ENCODE peak calls at places on chromosomes 2 and 18, in nine cellular contexts. C, N, L, H, B, G, F, I and Y are unnamed samples.

GRCh38 chr2:231152800-231153557 is 28.1 kb upstream of the HTR2B start:
- DNase-seq in C (no peak), N (no peak), L (no peak), H (no peak), B (no peak), G (no peak), F (no peak), I (no peak), Y (no peak)

GRCh38 chr2:12478151-12479041 is 238.3 kb upstream of the TRIB2 start:
- DNase-seq in C (no peak), N (no peak), L (no peak), H (no peak), B (no peak), G (no peak), F (no peak), I (no peak), Y (no peak)

GRCh38 chr2:174240097-174240496 is 8.2 kb downstream of the OLA1 start:
- DNase-seq in C (no peak), N (no peak), L (no peak), H (no peak), B (no peak), G (no peak), F (no peak), I (no peak), Y (no peak)

GRCh38 chr2:133489146-133489545 is 79.1 kb downstream of the NCKAP5 start:
- DNase-seq in C (no peak), N (no peak), L (no peak), H (no peak), B (no peak), G (no peak), F (no peak), I (no peak), Y (no peak)

GRCh38 chr2:178787934-178788333 is 19.3 kb downstream of the TTN start:
- DNase-seq in C (no peak), N (no peak), L (no peak), H (no peak), B (no peak), G (no peak), F (no peak), I (no peak), Y (no peak)

GRCh38 chr2:234615643-234616356 is 118.9 kb upstream of the ARL4C start:
- DNase-seq in C (no peak), N (no peak), L (no peak), H (no peak), B (no peak), G (no peak), F (no peak), I (no peak), Y (no peak)

GRCh38 chr2:44168684-44169154 is at the start of gene PPM1B:
- DNase-seq in C (no peak), N (no peak), L (peak; percentile 100), H (peak; percentile 100), B (no peak), G (no peak), F (no peak), I (peak; percentile 100), Y (peak; percentile 100)

GRCh38 chr2:128637481-128638155 is 318.9 kb upstream of the HS6ST1 start:
- DNase-seq in C (no peak), N (no peak), L (no peak), H (no peak), B (no peak), G (peak; percentile 22), F (no peak), I (no peak), Y (peak; percentile 6)

GRCh38 chr2:203591642-203592041 is 56.5 kb upstream of the RAPH1 start:
- DNase-seq in C (no peak), N (no peak), L (no peak), H (no peak), B (no peak), G (no peak), F (no peak), I (no peak), Y (no peak)

GRCh38 chr2:213199871-213200270 is 48.5 kb upstream of the IKZF2 start:
- DNase-seq in C (no peak), N (peak; percentile 3), L (no peak), H (no peak), B (peak; percentile 38), G (no peak), F (no peak), I (no peak), Y (no peak)

GRCh38 chr2:62443471-62443870 is 62.5 kb downstream of the TMEM17 start:
- DNase-seq in C (no peak), N (no peak), L (no peak), H (no peak), B (no peak), G (no peak), F (no peak), I (peak; percentile 57), Y (no peak)

GRCh38 chr18:5891361-5892215 is 3.7 kb downstream of the TMEM200C start:
- DNase-seq in C (no peak), N (no peak), L (no peak), H (no peak), B (no peak), G (peak; percentile 66), F (no peak), I (no peak), Y (no peak)

GRCh38 chr2:131105950-131106801 is 1.0 kb downstream of the PLEKHB2 start:
- DNase-seq in C (no peak), N (peak; percentile 52), L (no peak), H (peak; percentile 51), B (peak; percentile 43), G (peak; percentile 72), F (peak; percentile 47), I (peak; percentile 63), Y (peak; percentile 72)

GRCh38 chr2:30336978-30337841 is 105.9 kb downstream of the LBH start:
- DNase-seq in C (no peak), N (no peak), L (peak; percentile 24), H (no peak), B (no peak), G (no peak), F (no peak), I (no peak), Y (no peak)

GRCh38 chr2:223037433-223037800 is 14.6 kb upstream of the KCNE4 start:
- DNase-seq in C (no peak), N (no peak), L (no peak), H (no peak), B (no peak), G (no peak), F (no peak), I (no peak), Y (no peak)

GRCh38 chr2:57907411-57907810 is 139.2 kb upstream of the VRK2 start:
- DNase-seq in C (no peak), N (no peak), L (no peak), H (no peak), B (no peak), G (no peak), F (no peak), I (no peak), Y (no peak)
- H3K27ac ChIP-seq in C (no peak overlapping the region), N (peak overlapping the region; percentile 3), L (no peak overlapping the region), H (no peak overlapping the region), B (no peak overlapping the region), G (no peak overlapping the region), F (no peak overlapping the region), I (no peak overlapping the region), Y (no peak overlapping the region)

GRCh38 chr2:221346411-221346810 is 225.7 kb downstream of the EPHA4 start:
- DNase-seq in C (no peak), N (no peak), L (no peak), H (peak; percentile 25), B (no peak), G (no peak), F (no peak), I (no peak), Y (no peak)
- H3K27ac ChIP-seq in C (no peak overlapping the region), N (no peak overlapping the region), L (no peak overlapping the region), H (no peak overlapping the region), B (no peak overlapping the region), G (no peak overlapping the region), F (no peak overlapping the region), I (no peak overlapping the region), Y (no peak overlapping the region)

GRCh38 chr18:48136051-48136543 is 205.6 kb upstream of the SMAD2 start:
- DNase-seq in C (no peak), N (no peak), L (no peak), H (no peak), B (no peak), G (peak; percentile 59), F (no peak), I (peak; percentile 70), Y (peak; percentile 65)

GRCh38 chr18:48132993-48133674 is 202.7 kb upstream of the SMAD2 start:
- DNase-seq in C (no peak), N (no peak), L (no peak), H (no peak), B (no peak), G (no peak), F (no peak), I (no peak), Y (no peak)

GRCh38 chr18:48135436-48135966 is 205.0 kb upstream of the SMAD2 start:
- DNase-seq in C (no peak), N (no peak), L (no peak), H (no peak), B (no peak), G (no peak), F (no peak), I (no peak), Y (peak; percentile 46)

GRCh38 chr18:48134609-48135008 is 204.2 kb upstream of the SMAD2 start:
- DNase-seq in C (no peak), N (no peak), L (no peak), H (no peak), B (no peak), G (no peak), F (no peak), I (no peak), Y (no peak)

GRCh38 chr18:48133675-48134251 is 203.3 kb upstream of the SMAD2 start:
- DNase-seq in C (no peak), N (no peak), L (no peak), H (no peak), B (no peak), G (no peak), F (no peak), I (peak; percentile 66), Y (peak; percentile 82)
- H3K27ac ChIP-seq in C (no peak overlapping the region), N (no peak overlapping the region), L (no peak overlapping the region), H (peak overlapping the region; percentile 77), B (no peak overlapping the region), G (no peak overlapping the region), F (no peak overlapping the region), I (no peak overlapping the region), Y (peak overlapping the region; percentile 58)

GRCh38 chr2:218262631-218263586 is 2.1 kb downstream of the GPBAR1 start:
- DNase-seq in C (no peak), N (no peak), L (no peak), H (peak; percentile 20), B (no peak), G (no peak), F (no peak), I (no peak), Y (no peak)

GRCh38 chr2:218260166-218260565 is 649 bp upstream of the GPBAR1 start:
- DNase-seq in C (no peak), N (no peak), L (no peak), H (no peak), B (no peak), G (no peak), F (no peak), I (no peak), Y (no peak)

GRCh38 chr2:218260742-218261423 is at the start of gene GPBAR1:
- DNase-seq in C (no peak), N (no peak), L (no peak), H (peak; percentile 27), B (no peak), G (peak; percentile 88), F (no peak), I (no peak), Y (no peak)

GRCh38 chr2:218259099-218259921 is 1.5 kb upstream of the GPBAR1 start:
- DNase-seq in C (no peak), N (no peak), L (no peak), H (peak; percentile 20), B (peak; percentile 81), G (no peak), F (no peak), I (no peak), Y (no peak)

GRCh38 chr2:218261424-218262273 is 834 bp downstream of the GPBAR1 start:
- DNase-seq in C (no peak), N (no peak), L (no peak), H (no peak), B (no peak), G (peak; percentile 61), F (no peak), I (no peak), Y (no peak)
- H3K27ac ChIP-seq in C (no peak overlapping the region), N (no peak overlapping the region), L (no peak overlapping the region), H (no peak overlapping the region), B (no peak overlapping the region), G (peak overlapping the region; percentile 22), F (peak overlapping the region; percentile 76), I (no peak overlapping the region), Y (peak overlapping the region; percentile 26)